ENCODE peak calls at places on chromosome 19, in five cellular contexts. One of them, this sample, is unnamed.

GRCh38 chr19:50266896-50267295 is 62.3 kb downstream of the KCNC3 start:
- DNase-seq in mesothelial cell of epicardium: no peak
- DNase-seq in stomach: peak; percentile 30
- DNase-seq in AG04450: no peak
- DNase-seq in WTC11: peak; percentile 96
- DNase-seq in this sample: no peak

GRCh38 chr19:30222993-30223865 is 149.0 kb upstream of the ZNF536 start:
- DNase-seq in stomach: no peak
- DNase-seq in AG04450: no peak
- DNase-seq in mesothelial cell of epicardium: no peak
- DNase-seq in WTC11: peak; percentile 45
- DNase-seq in this sample: peak; percentile 30

GRCh38 chr19:1830568-1830967 is 17.7 kb downstream of the REXO1 start:
- DNase-seq in mesothelial cell of epicardium: no peak
- DNase-seq in WTC11: no peak
- DNase-seq in stomach: no peak
- DNase-seq in AG04450: no peak
- DNase-seq in this sample: no peak

GRCh38 chr19:932647-933552 is 7.1 kb downstream of the ARID3A start:
- DNase-seq in WTC11: no peak
- DNase-seq in mesothelial cell of epicardium: no peak
- DNase-seq in stomach: peak; percentile 71
- DNase-seq in AG04450: peak; percentile 85
- DNase-seq in this sample: peak; percentile 56

GRCh38 chr19:11102944-11103343 is 13.7 kb downstream of the LDLR start:
- DNase-seq in WTC11: no peak
- DNase-seq in AG04450: no peak
- DNase-seq in mesothelial cell of epicardium: no peak
- DNase-seq in stomach: peak; percentile 49
- DNase-seq in this sample: no peak

GRCh38 chr19:45467456-45468158 is at the start of gene FOSB:
- DNase-seq in AG04450: peak; percentile 87
- DNase-seq in stomach: peak; percentile 97
- DNase-seq in WTC11: peak; percentile 93
- DNase-seq in mesothelial cell of epicardium: peak; percentile 95
- DNase-seq in this sample: peak; percentile 92

GRCh38 chr19:1884291-1884718 is 991 bp downstream of the ABHD17A start:
- DNase-seq in WTC11: no peak
- DNase-seq in stomach: no peak
- DNase-seq in AG04450: no peak
- DNase-seq in mesothelial cell of epicardium: no peak
- DNase-seq in this sample: no peak

GRCh38 chr19:40650749-40651305 is 39.6 kb downstream of the NUMBL start:
- DNase-seq in AG04450: peak; percentile 36
- DNase-seq in stomach: no peak
- DNase-seq in mesothelial cell of epicardium: no peak
- DNase-seq in WTC11: no peak
- DNase-seq in this sample: no peak

GRCh38 chr19:10566658-10567410 is 1.0 kb upstream of the KRI1 start:
- DNase-seq in stomach: no peak
- DNase-seq in mesothelial cell of epicardium: no peak
- DNase-seq in AG04450: no peak
- DNase-seq in WTC11: no peak
- DNase-seq in this sample: no peak

GRCh38 chr19:57708641-57709354 is at the start of gene ZNF154:
- DNase-seq in stomach: no peak
- DNase-seq in WTC11: peak; percentile 78
- DNase-seq in mesothelial cell of epicardium: peak; percentile 37
- DNase-seq in AG04450: peak; percentile 29
- DNase-seq in this sample: peak; percentile 58

GRCh38 chr19:7562646-7563393 is 27.3 kb downstream of the PNPLA6 start:
- DNase-seq in mesothelial cell of epicardium: no peak
- DNase-seq in AG04450: no peak
- DNase-seq in WTC11: peak; percentile 47
- DNase-seq in stomach: no peak
- DNase-seq in this sample: no peak

GRCh38 chr19:14073232-14073924 is 792 bp downstream of the MISP3 start:
- DNase-seq in AG04450: no peak
- DNase-seq in mesothelial cell of epicardium: peak; percentile 68
- DNase-seq in WTC11: peak; percentile 71
- DNase-seq in stomach: peak; percentile 81
- DNase-seq in this sample: peak; percentile 73

GRCh38 chr19:55452381-55453325 is 8.8 kb downstream of the ISOC2 start:
- DNase-seq in AG04450: peak; percentile 27
- DNase-seq in stomach: peak; percentile 49
- DNase-seq in mesothelial cell of epicardium: peak; percentile 67
- DNase-seq in WTC11: peak; percentile 95
- DNase-seq in this sample: peak; percentile 73

GRCh38 chr19:8459520-8460260 is 14.9 kb downstream of the HNRNPM start:
- DNase-seq in AG04450: peak; percentile 53
- DNase-seq in WTC11: no peak
- DNase-seq in mesothelial cell of epicardium: no peak
- DNase-seq in stomach: no peak
- DNase-seq in this sample: no peak

GRCh38 chr19:1057185-1057857 is 9.6 kb upstream of the ARHGAP45 start:
- DNase-seq in mesothelial cell of epicardium: no peak
- DNase-seq in WTC11: no peak
- DNase-seq in stomach: no peak
- DNase-seq in AG04450: no peak
- DNase-seq in this sample: no peak

GRCh38 chr19:16435238-16435911 is 36.4 kb downstream of the EPS15L1 start:
- DNase-seq in AG04450: peak; percentile 84
- DNase-seq in WTC11: no peak
- DNase-seq in stomach: no peak
- DNase-seq in mesothelial cell of epicardium: no peak
- DNase-seq in this sample: no peak

GRCh38 chr19:28578786-28579505 is 634.0 kb downstream of the UQCRFS1 start:
- DNase-seq in WTC11: no peak
- DNase-seq in stomach: no peak
- DNase-seq in AG04450: no peak
- DNase-seq in mesothelial cell of epicardium: no peak
- DNase-seq in this sample: no peak

GRCh38 chr19:41537789-41538188 is 38.2 kb upstream of the CEACAM21 start:
- DNase-seq in mesothelial cell of epicardium: no peak
- DNase-seq in stomach: no peak
- DNase-seq in AG04450: no peak
- DNase-seq in WTC11: peak; percentile 41
- DNase-seq in this sample: no peak

GRCh38 chr19:47447470-47448359 is 24.0 kb downstream of the SLC8A2 start:
- DNase-seq in stomach: peak; percentile 28
- DNase-seq in WTC11: peak; percentile 99
- DNase-seq in AG04450: no peak
- DNase-seq in mesothelial cell of epicardium: peak; percentile 45
- DNase-seq in this sample: peak; percentile 70

GRCh38 chr19:45130888-45131615 is 29.7 kb downstream of the NKPD1 start:
- DNase-seq in mesothelial cell of epicardium: no peak
- DNase-seq in WTC11: no peak
- DNase-seq in AG04450: no peak
- DNase-seq in stomach: peak; percentile 63
- DNase-seq in this sample: no peak

GRCh38 chr19:41310031-41310831 is at the start of gene CCDC97:
- DNase-seq in stomach: peak; percentile 89
- DNase-seq in mesothelial cell of epicardium: peak; percentile 75
- DNase-seq in AG04450: peak; percentile 68
- DNase-seq in WTC11: peak; percentile 88
- DNase-seq in this sample: peak; percentile 88

GRCh38 chr19:44367024-44367423 is 10.5 kb upstream of the ZNF112 start:
- DNase-seq in mesothelial cell of epicardium: no peak
- DNase-seq in AG04450: no peak
- DNase-seq in stomach: no peak
- DNase-seq in WTC11: no peak
- DNase-seq in this sample: no peak

GRCh38 chr19:37594064-37594981 is at the start of the genes ZNF540 and ZNF571:
- DNase-seq in mesothelial cell of epicardium: peak; percentile 79
- DNase-seq in AG04450: peak; percentile 79
- DNase-seq in WTC11: peak; percentile 94
- DNase-seq in stomach: peak; percentile 95
- DNase-seq in this sample: peak; percentile 73

GRCh38 chr19:58409010-58409790 is 751 bp downstream of the ZNF584 start:
- DNase-seq in WTC11: peak; percentile 31
- DNase-seq in AG04450: no peak
- DNase-seq in stomach: no peak
- DNase-seq in mesothelial cell of epicardium: no peak
- DNase-seq in this sample: no peak

GRCh38 chr19:57934820-57935665 is at the start of gene ZNF418:
- DNase-seq in mesothelial cell of epicardium: no peak
- DNase-seq in stomach: peak; percentile 54
- DNase-seq in WTC11: peak; percentile 71
- DNase-seq in AG04450: peak; percentile 43
- DNase-seq in this sample: peak; percentile 53

GRCh38 chr19:35167251-35168119 is 12.9 kb downstream of the FXYD5 start:
- DNase-seq in stomach: no peak
- DNase-seq in WTC11: no peak
- DNase-seq in AG04450: no peak
- DNase-seq in mesothelial cell of epicardium: no peak
- DNase-seq in this sample: no peak

GRCh38 chr19:45470147-45471081 is 2.6 kb downstream of the FOSB start:
- DNase-seq in stomach: no peak
- DNase-seq in AG04450: no peak
- DNase-seq in WTC11: no peak
- DNase-seq in mesothelial cell of epicardium: no peak
- DNase-seq in this sample: no peak

GRCh38 chr19:46639356-46640061 is 3.5 kb upstream of the GNG8 start:
- DNase-seq in WTC11: no peak
- DNase-seq in stomach: no peak
- DNase-seq in mesothelial cell of epicardium: peak; percentile 69
- DNase-seq in AG04450: no peak
- DNase-seq in this sample: peak; percentile 25

GRCh38 chr19:39372047-39372802 is 18.7 kb downstream of the PAF1 start:
- DNase-seq in stomach: peak; percentile 52
- DNase-seq in WTC11: no peak
- DNase-seq in AG04450: peak; percentile 79
- DNase-seq in mesothelial cell of epicardium: no peak
- DNase-seq in this sample: no peak

GRCh38 chr19:13727798-13728197 is 36.5 kb upstream of the MRI1 start:
- DNase-seq in AG04450: no peak
- DNase-seq in WTC11: no peak
- DNase-seq in mesothelial cell of epicardium: no peak
- DNase-seq in stomach: no peak
- DNase-seq in this sample: no peak

DNA sequence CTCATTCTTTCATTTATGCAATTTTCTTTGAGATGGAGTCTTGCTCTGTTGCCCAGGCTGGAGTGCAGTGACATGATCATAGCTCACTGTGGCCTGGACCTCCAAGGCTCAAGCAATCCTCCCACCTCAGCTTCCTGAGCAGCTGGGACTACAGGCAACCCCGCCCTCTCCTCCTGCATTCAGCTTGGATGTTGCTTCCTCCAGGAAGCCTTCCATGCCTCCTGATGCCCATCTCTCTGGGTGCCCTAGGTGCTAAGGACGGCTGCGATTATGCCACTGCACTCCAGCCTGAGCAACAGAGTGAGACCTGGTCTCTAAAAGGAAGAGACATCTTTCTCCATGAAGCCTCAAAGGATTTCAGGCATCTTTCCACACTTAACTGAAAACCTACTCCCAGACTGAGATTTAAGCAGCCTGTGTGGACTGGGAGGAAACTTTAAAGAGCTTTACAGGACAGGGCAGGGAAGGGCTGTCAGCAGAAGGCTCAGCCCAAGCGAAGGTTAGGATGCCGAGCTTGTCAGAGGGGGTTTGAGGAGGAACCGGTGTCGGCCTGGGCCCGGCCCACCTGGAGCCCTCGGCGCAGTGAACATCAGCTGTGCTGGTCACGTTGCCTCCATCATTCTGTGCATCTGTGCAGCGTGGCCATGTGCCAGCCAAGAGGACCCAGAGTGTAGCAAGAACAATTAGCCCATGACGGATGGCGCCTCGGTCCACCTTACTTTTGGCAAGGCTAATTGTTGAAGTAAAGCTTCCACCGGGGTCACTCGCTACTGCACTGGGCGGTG is 161.6 kb downstream of the PTPRS start:
- DNase-seq in stomach: no peak
- DNase-seq in AG04450: no peak
- DNase-seq in mesothelial cell of epicardium: no peak
- DNase-seq in WTC11: no peak
- DNase-seq in this sample: no peak
- TF ChIP-seq CTCF in stomach: no peak
- TF ChIP-seq CTCF in AG04450: no peak
- TF ChIP-seq CTCF in mesothelial cell of epicardium: no peak
- TF ChIP-seq CTCF in WTC11: no peak
- TF ChIP-seq CTCF in this sample: no peak

GRCh38 chr19:19217110-19217509 is 5.4 kb downstream of the NCAN start:
- DNase-seq in WTC11: no peak
- DNase-seq in AG04450: no peak
- DNase-seq in mesothelial cell of epicardium: no peak
- DNase-seq in stomach: no peak
- DNase-seq in this sample: no peak
- TF ChIP-seq CTCF in WTC11: no peak
- TF ChIP-seq CTCF in AG04450: no peak
- TF ChIP-seq CTCF in mesothelial cell of epicardium: no peak
- TF ChIP-seq CTCF in stomach: no peak
- TF ChIP-seq CTCF in this sample: peak; percentile 20

GRCh38 chr19:18571564-18572344 is at the start of gene UBA52:
- DNase-seq in WTC11: peak; percentile 99
- DNase-seq in mesothelial cell of epicardium: peak; percentile 97
- DNase-seq in AG04450: peak; percentile 91
- DNase-seq in stomach: peak; percentile 99
- DNase-seq in this sample: peak; percentile 98
- TF ChIP-seq CTCF in WTC11: no peak
- TF ChIP-seq CTCF in mesothelial cell of epicardium: no peak
- TF ChIP-seq CTCF in AG04450: no peak
- TF ChIP-seq CTCF in stomach: no peak
- TF ChIP-seq CTCF in this sample: peak; percentile 7

DNA sequence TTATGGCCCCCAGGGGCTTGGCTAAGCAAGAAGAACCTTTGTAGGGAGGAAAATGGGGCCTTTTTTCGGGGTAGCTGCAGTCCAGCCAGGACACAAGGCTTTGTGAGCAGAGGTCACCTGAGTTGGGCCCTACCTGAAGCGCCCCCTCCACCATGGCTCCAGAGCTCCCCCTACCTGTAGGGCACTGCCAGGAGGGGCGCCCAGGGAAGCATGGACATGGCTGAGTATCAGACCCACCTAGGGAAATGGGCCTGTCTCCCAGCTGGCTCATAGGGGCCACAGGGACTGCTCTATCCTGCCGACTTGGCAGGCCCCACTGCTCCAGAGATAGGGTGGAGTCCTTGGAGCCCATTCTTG is 9.0 kb upstream of the CEBPA start:
- DNase-seq in mesothelial cell of epicardium: no peak
- DNase-seq in WTC11: peak; percentile 52
- DNase-seq in AG04450: no peak
- DNase-seq in stomach: peak; percentile 68
- DNase-seq in this sample: no peak
- TF ChIP-seq CTCF in mesothelial cell of epicardium: no peak
- TF ChIP-seq CTCF in WTC11: peak; percentile 35
- TF ChIP-seq CTCF in AG04450: no peak
- TF ChIP-seq CTCF in stomach: peak; percentile 70
- TF ChIP-seq CTCF in this sample: peak; percentile 34

GRCh38 chr19:4256563-4256962 is 9.7 kb downstream of the YJU2 start:
- DNase-seq in AG04450: no peak
- DNase-seq in WTC11: no peak
- DNase-seq in mesothelial cell of epicardium: no peak
- DNase-seq in stomach: no peak
- DNase-seq in this sample: no peak
- TF ChIP-seq CTCF in AG04450: no peak
- TF ChIP-seq CTCF in WTC11: no peak
- TF ChIP-seq CTCF in mesothelial cell of epicardium: no peak
- TF ChIP-seq CTCF in stomach: no peak
- TF ChIP-seq CTCF in this sample: peak; percentile 25